ENCODE peak calls at places on chromosomes 6 and 20, in eight cellular contexts. P, W, M, N, X, Z, Y and D are unnamed samples.

GRCh38 chr6:14664616-14665315 is 547.2 kb downstream of the CD83 start:
- DNase-seq in Z (no peak), X (no peak), W (no peak), N (no peak), M (peak), Y (no peak), P (no peak), D (no peak)

GRCh38 chr6:162373868-162374267 is 353.7 kb downstream of the PRKN start:
- DNase-seq in P (no peak), M (no peak), Y (no peak), N (no peak), Z (no peak), X (no peak), W (no peak), D (no peak)

GRCh38 chr6:44100088-44100550 is 27.1 kb downstream of the MRPL14 start:
- DNase-seq in M (peak), W (no peak), N (no peak), P (peak), Y (peak), X (no peak), Z (no peak), D (no peak)

GRCh38 chr20:2825770-2826169 is 9.6 kb downstream of the TMEM239 start:
- DNase-seq in P (no peak), M (no peak), N (no peak), W (no peak), Y (no peak), X (no peak), Z (no peak), D (no peak)

GRCh38 chr6:53724501-53724900 is 58.9 kb upstream of the KLHL31 start:
- DNase-seq in W (no peak), M (no peak), Z (no peak), P (no peak), Y (no peak), N (no peak), X (no peak), D (no peak)

GRCh38 chr6:15297895-15298590 is 52.2 kb downstream of the JARID2 start:
- DNase-seq in N (no peak), Y (no peak), X (no peak), M (no peak), W (no peak), Z (no peak), P (no peak), D (no peak)

GRCh38 chr20:16123623-16124022 is 449.6 kb downstream of the KIF16B start:
- DNase-seq in Z (no peak), X (no peak), Y (no peak), M (no peak), N (no peak), P (no peak), W (no peak), D (no peak)

GRCh38 chr6:149750136-149750609 is 632 bp downstream of the PCMT1 start:
- DNase-seq in P (peak), M (peak), N (peak), X (peak), Y (peak), Z (peak), W (peak), D (peak)

GRCh38 chr6:166310634-166311033 is 2.4 kb upstream of the PRR18 start:
- DNase-seq in X (no peak), Z (no peak), W (no peak), P (no peak), Y (no peak), N (no peak), M (no peak), D (no peak)

GRCh38 chr6:45116714-45117410 is 211.3 kb upstream of the RUNX2 start:
- DNase-seq in M (no peak), Z (no peak), W (no peak), X (no peak), N (no peak), P (peak), Y (peak), D (no peak)

GRCh38 chr20:37627060-37627766 is 66.6 kb upstream of the CTNNBL1 start:
- DNase-seq in P (peak), N (no peak), Y (peak), X (no peak), Z (no peak), M (peak), W (peak), D (no peak)

GRCh38 chr20:24575811-24576210 is 106.4 kb downstream of the SYNDIG1 start:
- DNase-seq in N (no peak), Y (no peak), Z (no peak), M (no peak), X (no peak), P (no peak), W (no peak), D (no peak)

GRCh38 chr6:30769088-30769852 is 24.9 kb upstream of the IER3 start:
- DNase-seq in X (peak), M (peak), N (no peak), Z (peak), Y (peak), P (peak), W (no peak), D (no peak)

GRCh38 chr20:38270869-38271608 is 10.5 kb upstream of the KIAA1755 start:
- DNase-seq in M (peak), N (no peak), P (peak), Z (peak), Y (peak), W (peak), X (no peak), D (no peak)

GRCh38 chr6:168058691-168059551 is 20.1 kb downstream of the FRMD1 start:
- DNase-seq in Y (no peak), M (no peak), X (no peak), N (no peak), W (no peak), P (no peak), Z (no peak), D (no peak)

GRCh38 chr20:13665709-13666108 is 27.0 kb upstream of the TASP1 start:
- DNase-seq in P (no peak), W (no peak), X (no peak), Z (no peak), Y (no peak), N (no peak), M (no peak), D (no peak)

GRCh38 chr6:81241126-81241525 is 511.4 kb downstream of the TENT5A start:
- DNase-seq in M (no peak), W (no peak), Z (no peak), X (no peak), P (no peak), N (no peak), Y (peak), D (no peak)

GRCh38 chr6:105591053-105591452 is 188.2 kb upstream of the PREP start:
- DNase-seq in Y (no peak), Z (no peak), P (peak), X (no peak), M (no peak), W (no peak), N (no peak), D (no peak)

GRCh38 chr6:81075974-81076373 is 676.5 kb downstream of the TENT5A start:
- DNase-seq in N (no peak), Z (no peak), P (peak), X (no peak), Y (no peak), M (no peak), W (no peak), D (no peak)

GRCh38 chr6:150280703-150281102 is 88.1 kb upstream of the IYD start:
- DNase-seq in X (no peak), W (no peak), N (no peak), M (no peak), Y (no peak), P (no peak), Z (no peak), D (no peak)

GRCh38 chr6:39344821-39345280 is 22.3 kb upstream of the KCNK16 start:
- DNase-seq in M (peak), Y (no peak), P (peak), N (no peak), X (no peak), Z (no peak), W (no peak), D (no peak)

GRCh38 chr6:131519670-131520436 is 53.2 kb upstream of the ARG1 start:
- DNase-seq in M (peak), Z (no peak), Y (peak), N (peak), P (peak), W (no peak), X (no peak), D (no peak)

GRCh38 chr6:143941852-143942627 is 66.0 kb downstream of the PLAGL1 start:
- DNase-seq in N (peak), Z (peak), Y (peak), M (peak), P (peak), W (peak), X (peak), D (no peak)

GRCh38 chr6:17101422-17102257 is at the start of gene STMND1:
- DNase-seq in P (peak), Y (peak), M (no peak), X (no peak), Z (no peak), N (no peak), W (peak), D (no peak)

GRCh38 chr6:140105857-140106256 is 731.4 kb upstream of the CITED2 start:
- DNase-seq in P (peak), Z (no peak), M (no peak), X (no peak), Y (no peak), N (no peak), W (no peak), D (no peak)